ENCODE peak calls at places on chromosomes 2 and 18, in six cellular contexts. A is neural progenitor cell, O is uterus, U is H9, D is kidney epithelial cell, F is epithelial cell of esophagus. Z is an unnamed sample.

GRCh38 chr2:235756491-235756890 is 262.6 kb downstream of the AGAP1 start:
- DNase-seq in A (peak; percentile 70), O (no peak), U (no peak), D (no peak), F (no peak), Z (no peak)

GRCh38 chr2:143263045-143263625 is 133.9 kb downstream of the ARHGAP15 start:
- DNase-seq in A (peak; percentile 16), O (no peak), U (peak; percentile 38), D (no peak), F (peak; percentile 27), Z (no peak)

GRCh38 chr2:159131882-159132281 is 154.6 kb downstream of the WDSUB1 start:
- DNase-seq in A (no peak), O (no peak), U (no peak), D (peak; percentile 63), F (peak; percentile 86), Z (no peak)

GRCh38 chr18:5452943-5453342 is 90.9 kb downstream of the EPB41L3 start:
- DNase-seq in A (no peak), O (no peak), U (no peak), D (no peak), F (no peak), Z (no peak)

GRCh38 chr2:31070339-31070738 is 67.9 kb downstream of the GALNT14 start:
- DNase-seq in A (no peak), O (no peak), U (no peak), D (no peak), F (peak; percentile 57), Z (no peak)

GRCh38 chr2:206127656-206128055 is 31.6 kb downstream of the NDUFS1 start:
- DNase-seq in A (peak; percentile 3), O (no peak), U (no peak), D (no peak), F (peak; percentile 48), Z (no peak)

GRCh38 chr2:64225491-64225890 is 81.3 kb upstream of the PELI1 start:
- DNase-seq in A (no peak), O (no peak), U (no peak), D (no peak), F (peak; percentile 78), Z (no peak)

GRCh38 chr2:67840460-67841068 is 222.2 kb downstream of the C1D start:
- DNase-seq in A (peak; percentile 80), O (peak; percentile 80), U (peak; percentile 74), D (no peak), F (peak; percentile 83), Z (peak; percentile 39)

GRCh38 chr2:230873670-230874401 is 9.1 kb downstream of the ITM2C start:
- DNase-seq in A (no peak), O (no peak), U (no peak), D (no peak), F (no peak), Z (no peak)

GRCh38 chr18:79583984-79584401 is 95.6 kb upstream of the CTDP1 start:
- DNase-seq in A (no peak), O (peak; percentile 10), U (no peak), D (no peak), F (no peak), Z (no peak)

GRCh38 chr2:8426577-8426976 is 255.3 kb upstream of the ID2 start:
- DNase-seq in A (no peak), O (no peak), U (no peak), D (no peak), F (no peak), Z (no peak)

GRCh38 chr2:393711-394696 is 106.1 kb upstream of the ALKAL2 start:
- DNase-seq in A (no peak), O (no peak), U (no peak), D (peak; percentile 90), F (peak; percentile 56), Z (peak; percentile 49)

GRCh38 chr2:67079729-67080128 is 317.4 kb upstream of the ETAA1 start:
- DNase-seq in A (no peak), O (no peak), U (no peak), D (no peak), F (no peak), Z (no peak)

GRCh38 chr2:68995911-68996310 is 17.1 kb upstream of the ANTXR1 start:
- DNase-seq in A (no peak), O (no peak), U (no peak), D (no peak), F (no peak), Z (no peak)

GRCh38 chr2:17076535-17076934 is 410.9 kb upstream of the CYRIA start:
- DNase-seq in A (no peak), O (no peak), U (no peak), D (no peak), F (no peak), Z (no peak)

GRCh38 chr2:182911813-182912517 is 45.5 kb upstream of the FRZB start:
- DNase-seq in A (no peak), O (no peak), U (no peak), D (no peak), F (no peak), Z (no peak)

GRCh38 chr18:55489034-55489741 is 98.8 kb downstream of the TCF4 start:
- DNase-seq in A (no peak), O (no peak), U (peak; percentile 46), D (no peak), F (no peak), Z (no peak)

GRCh38 chr2:68994864-68995263 is 18.1 kb upstream of the ANTXR1 start:
- DNase-seq in A (no peak), O (peak; percentile 19), U (no peak), D (no peak), F (no peak), Z (no peak)

GRCh38 chr2:105158002-105158401 is 83.5 kb upstream of the GPR45 start:
- DNase-seq in A (no peak), O (no peak), U (no peak), D (no peak), F (no peak), Z (no peak)

GRCh38 chr2:136006658-136007057 is 21.2 kb upstream of the DARS1 start:
- DNase-seq in A (no peak), O (no peak), U (no peak), D (no peak), F (no peak), Z (no peak)

GRCh38 chr2:220134756-220135534 is 507.5 kb downstream of the SLC4A3 start:
- DNase-seq in A (no peak), O (no peak), U (no peak), D (no peak), F (peak; percentile 36), Z (no peak)

GRCh38 chr2:38263293-38263692 is 113.8 kb downstream of the ATL2 start:
- DNase-seq in A (no peak), O (no peak), U (no peak), D (no peak), F (no peak), Z (no peak)

GRCh38 chr18:59005266-59005665 is 134.4 kb upstream of the SEC11C start:
- DNase-seq in A (no peak), O (no peak), U (peak; percentile 71), D (no peak), F (peak; percentile 23), Z (no peak)

GRCh38 chr18:59009846-59010245 is 129.8 kb upstream of the SEC11C start:
- DNase-seq in A (no peak), O (no peak), U (no peak), D (no peak), F (no peak), Z (no peak)

GRCh38 chr18:59011786-59012185 is 127.9 kb upstream of the SEC11C start:
- DNase-seq in A (no peak), O (no peak), U (no peak), D (no peak), F (no peak), Z (no peak)

GRCh38 chr18:59006461-59007067 is 133.1 kb upstream of the SEC11C start:
- DNase-seq in A (no peak), O (no peak), U (no peak), D (no peak), F (no peak), Z (no peak)

GRCh38 chr18:59008302-59008974 is 131.2 kb upstream of the SEC11C start:
- DNase-seq in A (no peak), O (no peak), U (peak; percentile 60), D (peak; percentile 51), F (peak; percentile 93), Z (no peak)
- TF ChIP-seq CTCF in A (no peak), O (no peak), U (no peak), D (no peak), F (no peak), Z (no peak)

DNA sequence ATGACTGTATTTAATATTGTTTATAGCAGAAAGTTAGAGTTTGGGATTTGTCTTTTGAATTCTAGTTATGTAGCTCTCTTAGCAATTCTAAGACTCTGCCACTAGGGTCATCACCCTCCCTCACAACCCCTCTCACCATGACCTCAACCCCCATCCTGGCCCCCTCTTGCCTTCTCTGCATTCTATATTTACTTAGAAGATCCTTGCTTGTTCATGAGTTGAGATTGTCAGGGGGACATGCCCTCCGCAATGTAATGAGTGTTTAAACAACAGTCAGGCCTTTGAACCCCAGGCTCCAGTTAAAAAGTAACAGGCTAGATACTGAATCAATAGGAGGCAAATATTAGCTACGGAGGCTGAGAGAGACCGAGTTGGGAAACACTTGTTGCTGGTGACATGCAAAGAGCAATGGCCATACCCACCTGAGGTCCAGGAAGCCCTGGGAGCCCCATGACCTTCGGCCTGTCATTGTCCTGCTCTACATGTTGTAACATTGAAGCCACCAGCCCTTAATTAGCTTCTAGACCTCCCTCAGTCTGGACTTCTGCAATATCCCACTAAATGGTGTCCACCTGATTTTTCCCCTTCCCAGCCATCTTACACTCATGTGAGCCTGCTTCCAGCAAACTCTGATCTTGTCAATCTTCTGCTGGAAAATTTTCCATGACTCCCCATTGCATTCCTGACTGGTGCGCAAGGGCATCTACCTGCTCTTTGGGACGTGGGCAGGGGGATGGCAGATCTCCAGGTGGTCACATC is 221.1 kb downstream of the ALPK2 start:
- DNase-seq in A (no peak), O (no peak), U (no peak), D (no peak), F (no peak), Z (no peak)
- TF ChIP-seq CTCF in A (peak; percentile 13), O (no peak), U (peak; percentile 49), D (no peak), F (no peak), Z (peak; percentile 28)

GRCh38 chr2:119234021-119235019 is 10.7 kb downstream of the STEAP3 start:
- DNase-seq in A (peak; percentile 90), O (no peak), U (peak; percentile 73), D (no peak), F (peak; percentile 37), Z (peak; percentile 44)
- TF ChIP-seq CTCF in A (peak; percentile 72), O (no peak), U (peak; percentile 64), D (peak; percentile 54), F (peak; percentile 51), Z (peak; percentile 55)

GRCh38 chr18:57730146-57730545 is 73.0 kb downstream of the ATP8B1 start:
- DNase-seq in A (no peak), O (no peak), U (no peak), D (no peak), F (no peak), Z (no peak)
- TF ChIP-seq CTCF in A (no peak), O (no peak), U (no peak), D (no peak), F (no peak), Z (no peak)

GRCh38 chr2:120110062-120110362 is 97.1 kb downstream of the EPB41L5 start:
- DNase-seq in A (peak; percentile 9), O (no peak), U (no peak), D (no peak), F (no peak), Z (no peak)
- TF ChIP-seq CTCF in A (no peak), O (no peak), U (no peak), D (no peak), F (no peak), Z (no peak)

Z was measured in neural crest cell.